ENCODE peak calls at places on chromosomes 4 and X, in five cellular contexts. V is A549, R is HepG2, T is endothelial cell of umbilical vein, O is K562. Z is an unnamed sample.

GRCh38 chrX:80879143-80879542 is 69.5 kb upstream of the BRWD3 start:
- DNase-seq in V (no peak), R (no peak), T (no peak), O (no peak), Z (peak; percentile 1)

GRCh38 chr4:183532823-183533222 is 28.0 kb downstream of the ING2 start:
- DNase-seq in V (no peak), R (no peak), T (no peak), O (no peak), Z (no peak)

GRCh38 chr4:2935762-2936743 is 27.2 kb downstream of the NOP14 start:
- DNase-seq in V (peak; percentile 40), R (no peak), T (no peak), O (no peak), Z (peak; percentile 80)

GRCh38 chrX:131907488-131908314 is 115.4 kb upstream of the STK26 start:
- DNase-seq in V (no peak), R (no peak), T (no peak), O (peak; percentile 10), Z (no peak)

GRCh38 chrX:133630362-133630761 is 215.1 kb upstream of the GPC4 start:
- DNase-seq in V (no peak), R (no peak), T (no peak), O (no peak), Z (no peak)

GRCh38 chrX:43474321-43474720 is 181.8 kb upstream of the MAOA start:
- DNase-seq in V (no peak), R (no peak), T (no peak), O (no peak), Z (no peak)

GRCh38 chr4:122500852-122501501 is 44.5 kb upstream of the IL2 start:
- DNase-seq in V (no peak), R (no peak), T (peak; percentile 75), O (no peak), Z (no peak)

GRCh38 chr4:19304028-19304427 is 947.7 kb upstream of the SLIT2 start:
- DNase-seq in V (no peak), R (no peak), T (no peak), O (no peak), Z (no peak)

GRCh38 chr4:156762851-156763250 is 208.7 kb downstream of the PDGFC start:
- DNase-seq in V (no peak), R (no peak), T (no peak), O (no peak), Z (no peak)

GRCh38 chr4:47462799-47463234 is 685 bp downstream of the COMMD8 start:
- DNase-seq in V (no peak), R (no peak), T (no peak), O (no peak), Z (peak; percentile 26)

GRCh38 chrX:57641338-57641737 is 38.7 kb downstream of the NLRP2B start:
- DNase-seq in V (no peak), R (no peak), T (no peak), O (no peak), Z (no peak)

GRCh38 chrX:39170432-39170831 is 369.2 kb downstream of the MID1IP1 start:
- DNase-seq in V (no peak), R (no peak), T (no peak), O (no peak), Z (no peak)

GRCh38 chr4:126748736-126749135 is 884.0 kb upstream of the INTU start:
- DNase-seq in V (no peak), R (no peak), T (no peak), O (no peak), Z (no peak)

GRCh38 chr4:40963912-40964478 is 214.2 kb downstream of the NSUN7 start:
- DNase-seq in V (no peak), R (no peak), T (no peak), O (no peak), Z (no peak)

GRCh38 chr4:87657525-87657924 is 7.4 kb downstream of the DMP1 start:
- DNase-seq in V (peak; percentile 52), R (no peak), T (peak; percentile 91), O (no peak), Z (no peak)

GRCh38 chrX:46547857-46548256 is 2.6 kb upstream of the ZNF674 start:
- DNase-seq in V (peak; percentile 54), R (peak; percentile 27), T (peak; percentile 66), O (no peak), Z (no peak)

GRCh38 chr4:26613242-26613641 is 29.4 kb downstream of the TBC1D19 start:
- DNase-seq in V (no peak), R (no peak), T (no peak), O (no peak), Z (no peak)

GRCh38 chr4:10115657-10116624 is 658 bp downstream of the WDR1 start:
- DNase-seq in V (peak; percentile 52), R (peak; percentile 58), T (no peak), O (peak; percentile 85), Z (peak; percentile 69)

GRCh38 chrX:129462707-129463106 is 60.6 kb downstream of the SMARCA1 start:
- DNase-seq in V (no peak), R (no peak), T (no peak), O (no peak), Z (no peak)
- TF ChIP-seq CTCF in V (peak; percentile 35), R (no peak), T (no peak), O (peak; percentile 20), Z (no peak)

GRCh38 chrX:111624169-111624568 is 56.8 kb upstream of the ALG13 start:
- DNase-seq in V (no peak), R (no peak), T (no peak), O (no peak), Z (no peak)
- TF ChIP-seq POLR2A in V (no peak), R (no peak), T (no peak), O (no peak), Z (no peak)

GRCh38 chrX:116413273-116413672 is 23.1 kb upstream of the SLC6A14 start:
- DNase-seq in V (no peak), R (no peak), T (no peak), O (no peak), Z (no peak)

GRCh38 chrX:116417214-116417613 is 19.2 kb upstream of the SLC6A14 start:
- DNase-seq in V (no peak), R (no peak), T (no peak), O (no peak), Z (no peak)

GRCh38 chrX:116417968-116418367 is 18.4 kb upstream of the SLC6A14 start:
- DNase-seq in V (no peak), R (no peak), T (no peak), O (no peak), Z (no peak)
- TF ChIP-seq MAX in V (no peak), R (no peak), T (no peak), O (no peak), Z (no peak)

GRCh38 chrX:45208121-45208856 is 7.6 kb upstream of the DIPK2B start:
- DNase-seq in V (no peak), R (no peak), T (peak; percentile 28), O (no peak), Z (no peak)
- TF ChIP-seq CTCF in V (no peak), R (no peak), T (peak; percentile 0), O (no peak), Z (no peak)

DNA sequence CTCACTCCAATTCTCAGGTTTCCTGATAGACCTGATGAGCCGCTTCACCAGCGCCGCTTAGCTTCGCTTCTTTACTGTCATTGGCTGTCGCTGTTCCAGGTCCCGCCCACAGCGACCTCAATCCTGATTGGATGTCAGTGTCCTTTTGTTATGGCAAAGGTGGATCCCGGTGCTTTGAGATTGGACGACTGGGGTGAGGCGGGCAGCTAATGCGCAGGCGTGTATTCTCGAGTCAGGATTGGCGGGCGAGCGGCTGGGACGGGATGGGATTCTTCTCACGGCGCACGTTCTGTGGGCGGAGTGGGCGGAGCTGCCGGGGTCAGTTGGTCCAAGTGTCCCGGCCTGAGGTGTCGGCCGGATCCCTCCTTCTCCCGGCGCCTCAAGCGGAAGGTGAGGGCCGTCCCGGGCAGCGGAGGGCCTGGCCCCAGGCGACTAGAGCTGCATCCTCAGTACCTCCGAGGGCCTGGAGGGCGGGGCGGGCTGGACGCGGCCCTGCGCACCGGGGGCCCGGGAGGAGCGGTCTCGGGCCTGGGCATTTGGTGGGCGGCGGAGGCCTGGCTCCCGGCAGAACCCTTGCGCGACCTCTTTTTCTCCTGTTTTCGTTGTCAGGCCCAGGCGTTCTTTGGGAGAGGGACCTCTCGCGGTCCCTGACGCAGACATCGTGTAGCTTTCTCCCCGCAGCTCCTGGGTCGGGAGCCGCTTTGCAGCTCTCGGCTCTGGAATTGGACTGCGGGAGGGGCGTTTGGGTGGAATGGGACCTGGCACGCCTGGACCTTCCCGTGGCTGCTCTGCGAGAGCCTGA is at the start of gene SCOC:
- DNase-seq in V (peak; percentile 98), R (peak; percentile 99), T (peak; percentile 100), O (peak; percentile 99), Z (peak; percentile 98)
- TF ChIP-seq POLR2A in V (peak; percentile 41), R (no peak), T (peak; percentile 80), O (peak; percentile 87), Z (peak; percentile 62)

GRCh38 chr4:38519671-38520070 is 144.3 kb upstream of the KLF3 start:
- DNase-seq in V (no peak), R (no peak), T (no peak), O (no peak), Z (no peak)
- TF ChIP-seq MAX in V (no peak), R (no peak), T (no peak), O (no peak), Z (no peak)

GRCh38 chr4:162131256-162131655 is 32.5 kb downstream of the FSTL5 start:
- DNase-seq in V (peak; percentile 8), R (no peak), T (peak; percentile 7), O (no peak), Z (peak; percentile 1)
- TF ChIP-seq CTCF in V (peak; percentile 17), R (no peak), T (peak; percentile 1), O (no peak), Z (no peak)

DNA sequence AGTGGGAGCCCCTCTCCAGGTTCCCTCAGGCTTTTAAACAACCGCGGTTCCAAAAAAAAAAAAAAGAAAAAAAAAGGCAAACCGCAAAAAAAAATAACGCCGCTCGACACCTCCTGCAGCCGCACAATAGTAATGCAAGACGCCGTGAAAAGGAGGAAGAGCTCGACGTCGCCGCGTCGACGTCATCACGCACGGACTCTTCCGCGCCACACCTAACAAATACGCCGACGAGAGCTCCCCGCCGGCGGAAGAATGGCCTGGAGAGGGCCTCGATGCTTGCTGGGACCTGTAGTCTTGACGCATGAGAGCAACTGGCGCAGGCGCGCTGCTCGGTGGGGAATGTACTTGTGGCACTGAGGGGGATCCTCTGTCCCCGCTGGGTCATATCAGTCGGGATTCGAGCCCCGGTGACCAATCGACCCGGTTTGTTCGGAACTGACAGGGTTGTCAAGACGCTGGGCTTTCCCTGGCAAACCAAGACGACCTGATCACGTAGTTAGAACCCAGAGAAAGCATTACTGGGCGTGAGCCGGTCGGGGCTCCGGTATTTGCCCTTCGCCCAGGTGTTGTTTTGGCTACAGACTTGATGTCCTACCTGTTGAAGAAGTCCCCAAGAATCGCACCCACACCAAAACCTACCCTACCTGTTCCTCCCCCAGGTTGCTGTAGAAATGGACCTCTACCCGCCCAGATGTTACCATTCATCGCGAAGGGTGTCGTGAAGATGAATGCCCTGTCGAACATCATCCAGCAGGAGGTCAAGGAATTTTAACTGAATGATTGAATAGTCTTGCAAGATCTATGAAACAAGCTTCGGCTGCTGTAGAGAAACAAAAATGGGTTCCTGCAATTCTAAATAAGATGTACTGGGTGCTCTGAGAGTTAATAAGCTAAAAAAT is at the start of gene CBR4:
- DNase-seq in V (peak; percentile 97), R (peak; percentile 97), T (peak; percentile 99), O (peak; percentile 83), Z (peak; percentile 98)
- TF ChIP-seq POLR2A in V (peak; percentile 80), R (peak; percentile 91), T (peak; percentile 91), O (peak; percentile 94), Z (peak; percentile 79)

DNA sequence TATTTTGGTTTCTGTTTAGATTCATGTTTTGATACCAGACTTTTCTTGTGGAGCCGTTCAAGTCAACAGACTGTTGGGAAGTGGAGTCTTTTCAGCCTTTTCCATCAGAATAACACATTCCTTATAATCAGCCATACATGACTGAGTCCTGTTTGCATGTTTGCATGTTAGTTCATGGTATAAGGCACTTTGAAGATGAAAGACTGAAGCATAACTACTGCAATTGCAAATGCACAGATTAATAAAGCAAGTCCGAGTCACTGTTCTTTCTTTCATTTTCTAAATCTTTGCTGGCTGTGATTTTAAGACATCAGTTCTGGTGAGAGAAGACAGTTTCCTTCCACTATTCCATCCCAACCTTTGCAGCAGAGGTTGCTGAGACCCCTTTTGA is 28.3 kb downstream of the RASL11B start:
- DNase-seq in V (no peak), R (no peak), T (no peak), O (no peak), Z (no peak)
- TF ChIP-seq MAX in V (no peak), R (no peak), T (no peak), O (no peak), Z (no peak)

Z was measured in NB4.